ENCODE peak calls at places on chromosomes 7 and 10, in eight cellular contexts. One of them, this sample, is unnamed.

GRCh38 chr10:17989908-17990767 is 38.4 kb downstream of the SLC39A12 start:
- DNase-seq in HFFc6: peak
- DNase-seq in PC-9: peak
- DNase-seq in astrocyte of the spinal cord: peak
- DNase-seq in WTC11: no peak
- DNase-seq in GM10248: peak
- DNase-seq in suprapubic skin: no peak
- DNase-seq in neural crest cell: no peak
- DNase-seq in this sample: no peak

GRCh38 chr10:95728535-95728934 is 27.4 kb upstream of the ENTPD1 start:
- DNase-seq in HFFc6: no peak
- DNase-seq in PC-9: no peak
- DNase-seq in astrocyte of the spinal cord: peak
- DNase-seq in WTC11: no peak
- DNase-seq in GM10248: no peak
- DNase-seq in suprapubic skin: no peak
- DNase-seq in neural crest cell: no peak
- DNase-seq in this sample: no peak

GRCh38 chr7:67788689-67789088 is 792.1 kb downstream of the TYW1 start:
- DNase-seq in HFFc6: no peak
- DNase-seq in PC-9: no peak
- DNase-seq in astrocyte of the spinal cord: no peak
- DNase-seq in WTC11: peak
- DNase-seq in GM10248: no peak
- DNase-seq in suprapubic skin: no peak
- DNase-seq in neural crest cell: peak
- DNase-seq in this sample: no peak

GRCh38 chr10:100759331-100759730 is 13.9 kb downstream of the PAX2 start:
- DNase-seq in HFFc6: no peak
- DNase-seq in PC-9: no peak
- DNase-seq in astrocyte of the spinal cord: no peak
- DNase-seq in WTC11: no peak
- DNase-seq in GM10248: no peak
- DNase-seq in suprapubic skin: no peak
- DNase-seq in neural crest cell: no peak
- DNase-seq in this sample: no peak

GRCh38 chr7:88042157-88042556 is 108.1 kb downstream of the ADAM22 start:
- DNase-seq in HFFc6: no peak
- DNase-seq in PC-9: no peak
- DNase-seq in astrocyte of the spinal cord: no peak
- DNase-seq in WTC11: no peak
- DNase-seq in GM10248: peak
- DNase-seq in suprapubic skin: no peak
- DNase-seq in neural crest cell: no peak
- DNase-seq in this sample: no peak

GRCh38 chr10:29323387-29323786 is 34.5 kb downstream of the LYZL1 start:
- DNase-seq in HFFc6: no peak
- DNase-seq in PC-9: no peak
- DNase-seq in astrocyte of the spinal cord: no peak
- DNase-seq in WTC11: no peak
- DNase-seq in GM10248: no peak
- DNase-seq in suprapubic skin: no peak
- DNase-seq in neural crest cell: no peak
- DNase-seq in this sample: no peak

GRCh38 chr10:129779126-129779525 is 184.9 kb downstream of the EBF3 start:
- DNase-seq in HFFc6: no peak
- DNase-seq in PC-9: no peak
- DNase-seq in astrocyte of the spinal cord: no peak
- DNase-seq in WTC11: no peak
- DNase-seq in GM10248: no peak
- DNase-seq in suprapubic skin: peak
- DNase-seq in neural crest cell: no peak
- DNase-seq in this sample: no peak

GRCh38 chr10:110802090-110802489 is 69.6 kb upstream of the PDCD4 start:
- DNase-seq in HFFc6: peak
- DNase-seq in PC-9: no peak
- DNase-seq in astrocyte of the spinal cord: peak
- DNase-seq in WTC11: no peak
- DNase-seq in GM10248: no peak
- DNase-seq in suprapubic skin: no peak
- DNase-seq in neural crest cell: no peak
- DNase-seq in this sample: no peak

GRCh38 chr7:84175461-84175860 is 19.1 kb downstream of the SEMA3A start:
- DNase-seq in HFFc6: no peak
- DNase-seq in PC-9: no peak
- DNase-seq in astrocyte of the spinal cord: no peak
- DNase-seq in WTC11: no peak
- DNase-seq in GM10248: no peak
- DNase-seq in suprapubic skin: no peak
- DNase-seq in neural crest cell: no peak
- DNase-seq in this sample: no peak

GRCh38 chr7:40828686-40829085 is 693.9 kb downstream of the SUGCT start:
- DNase-seq in HFFc6: no peak
- DNase-seq in PC-9: no peak
- DNase-seq in astrocyte of the spinal cord: peak
- DNase-seq in WTC11: no peak
- DNase-seq in GM10248: no peak
- DNase-seq in suprapubic skin: no peak
- DNase-seq in neural crest cell: no peak
- DNase-seq in this sample: no peak

GRCh38 chr7:118372530-118372929 is 148.0 kb downstream of the ANKRD7 start:
- DNase-seq in HFFc6: no peak
- DNase-seq in PC-9: no peak
- DNase-seq in astrocyte of the spinal cord: peak
- DNase-seq in WTC11: no peak
- DNase-seq in GM10248: no peak
- DNase-seq in suprapubic skin: no peak
- DNase-seq in neural crest cell: no peak
- DNase-seq in this sample: no peak

GRCh38 chr7:92461027-92462003 is 14.0 kb downstream of the GATAD1 start:
- DNase-seq in HFFc6: peak
- DNase-seq in PC-9: no peak
- DNase-seq in astrocyte of the spinal cord: peak
- DNase-seq in WTC11: peak
- DNase-seq in GM10248: peak
- DNase-seq in suprapubic skin: no peak
- DNase-seq in neural crest cell: peak
- DNase-seq in this sample: no peak

GRCh38 chr10:114613237-114613979 is 44.7 kb downstream of the ABLIM1 start:
- DNase-seq in HFFc6: no peak
- DNase-seq in PC-9: peak
- DNase-seq in astrocyte of the spinal cord: no peak
- DNase-seq in WTC11: no peak
- DNase-seq in GM10248: no peak
- DNase-seq in suprapubic skin: no peak
- DNase-seq in neural crest cell: no peak
- DNase-seq in this sample: no peak

GRCh38 chr7:17532861-17533404 is 234.5 kb downstream of the AHR start:
- DNase-seq in HFFc6: peak
- DNase-seq in PC-9: peak
- DNase-seq in astrocyte of the spinal cord: peak
- DNase-seq in WTC11: no peak
- DNase-seq in GM10248: no peak
- DNase-seq in suprapubic skin: no peak
- DNase-seq in neural crest cell: no peak
- DNase-seq in this sample: peak

GRCh38 chr7:14835399-14835798 is 67.2 kb downstream of the DGKB start:
- DNase-seq in HFFc6: no peak
- DNase-seq in PC-9: no peak
- DNase-seq in astrocyte of the spinal cord: no peak
- DNase-seq in WTC11: no peak
- DNase-seq in GM10248: no peak
- DNase-seq in suprapubic skin: no peak
- DNase-seq in neural crest cell: no peak
- DNase-seq in this sample: no peak

GRCh38 chr7:94421711-94422110 is 27.0 kb downstream of the COL1A2 start:
- DNase-seq in HFFc6: no peak
- DNase-seq in PC-9: no peak
- DNase-seq in astrocyte of the spinal cord: peak
- DNase-seq in WTC11: no peak
- DNase-seq in GM10248: no peak
- DNase-seq in suprapubic skin: no peak
- DNase-seq in neural crest cell: no peak
- DNase-seq in this sample: no peak

GRCh38 chr10:34994565-34995142 is 95.5 kb downstream of the CUL2 start:
- DNase-seq in HFFc6: peak
- DNase-seq in PC-9: peak
- DNase-seq in astrocyte of the spinal cord: peak
- DNase-seq in WTC11: peak
- DNase-seq in GM10248: peak
- DNase-seq in suprapubic skin: no peak
- DNase-seq in neural crest cell: peak
- DNase-seq in this sample: no peak

GRCh38 chr7:122383934-122384333 is 79.4 kb upstream of the FEZF1 start:
- DNase-seq in HFFc6: no peak
- DNase-seq in PC-9: no peak
- DNase-seq in astrocyte of the spinal cord: no peak
- DNase-seq in WTC11: no peak
- DNase-seq in GM10248: no peak
- DNase-seq in suprapubic skin: no peak
- DNase-seq in neural crest cell: no peak
- DNase-seq in this sample: no peak

GRCh38 chr7:84044834-84045233 is 149.8 kb downstream of the SEMA3A start:
- DNase-seq in HFFc6: no peak
- DNase-seq in PC-9: no peak
- DNase-seq in astrocyte of the spinal cord: no peak
- DNase-seq in WTC11: no peak
- DNase-seq in GM10248: no peak
- DNase-seq in suprapubic skin: no peak
- DNase-seq in neural crest cell: no peak
- DNase-seq in this sample: no peak

GRCh38 chr7:127226685-127227374 is 25.9 kb downstream of the GRM8 start:
- DNase-seq in HFFc6: no peak
- DNase-seq in PC-9: no peak
- DNase-seq in astrocyte of the spinal cord: no peak
- DNase-seq in WTC11: peak
- DNase-seq in GM10248: no peak
- DNase-seq in suprapubic skin: no peak
- DNase-seq in neural crest cell: no peak
- DNase-seq in this sample: no peak
- TF ChIP-seq CTCF in HFFc6: no peak
- TF ChIP-seq CTCF in PC-9: no peak
- TF ChIP-seq CTCF in astrocyte of the spinal cord: no peak
- TF ChIP-seq CTCF in WTC11: no peak
- TF ChIP-seq CTCF in GM10248: no peak
- TF ChIP-seq CTCF in suprapubic skin: no peak
- TF ChIP-seq CTCF in neural crest cell: no peak
- TF ChIP-seq CTCF in this sample: no peak

GRCh38 chr7:11831383-11831726 is 643 bp downstream of the THSD7A start:
- DNase-seq in HFFc6: no peak
- DNase-seq in PC-9: no peak
- DNase-seq in astrocyte of the spinal cord: no peak
- DNase-seq in WTC11: no peak
- DNase-seq in GM10248: no peak
- DNase-seq in suprapubic skin: no peak
- DNase-seq in neural crest cell: no peak
- DNase-seq in this sample: no peak

GRCh38 chr7:11833431-11833830 is 1.4 kb upstream of the THSD7A start:
- DNase-seq in HFFc6: no peak
- DNase-seq in PC-9: no peak
- DNase-seq in astrocyte of the spinal cord: no peak
- DNase-seq in WTC11: no peak
- DNase-seq in GM10248: no peak
- DNase-seq in suprapubic skin: no peak
- DNase-seq in neural crest cell: no peak
- DNase-seq in this sample: no peak

GRCh38 chr7:11830582-11831382 is 1.2 kb downstream of the THSD7A start:
- DNase-seq in HFFc6: no peak
- DNase-seq in PC-9: no peak
- DNase-seq in astrocyte of the spinal cord: peak
- DNase-seq in WTC11: no peak
- DNase-seq in GM10248: no peak
- DNase-seq in suprapubic skin: no peak
- DNase-seq in neural crest cell: no peak
- DNase-seq in this sample: no peak

GRCh38 chr7:11831727-11832495 is at the start of gene THSD7A:
- DNase-seq in HFFc6: no peak
- DNase-seq in PC-9: no peak
- DNase-seq in astrocyte of the spinal cord: peak
- DNase-seq in WTC11: peak
- DNase-seq in GM10248: peak
- DNase-seq in suprapubic skin: peak
- DNase-seq in neural crest cell: peak
- DNase-seq in this sample: no peak

GRCh38 chr7:11835260-11835659 is 3.3 kb upstream of the THSD7A start:
- DNase-seq in HFFc6: no peak
- DNase-seq in PC-9: no peak
- DNase-seq in astrocyte of the spinal cord: peak
- DNase-seq in WTC11: no peak
- DNase-seq in GM10248: no peak
- DNase-seq in suprapubic skin: no peak
- DNase-seq in neural crest cell: no peak
- DNase-seq in this sample: no peak
- TF ChIP-seq CTCF in HFFc6: peak
- TF ChIP-seq CTCF in PC-9: peak
- TF ChIP-seq CTCF in astrocyte of the spinal cord: peak
- TF ChIP-seq CTCF in WTC11: no peak
- TF ChIP-seq CTCF in GM10248: no peak
- TF ChIP-seq CTCF in suprapubic skin: no peak
- TF ChIP-seq CTCF in neural crest cell: peak
- TF ChIP-seq CTCF in this sample: no peak

DNA sequence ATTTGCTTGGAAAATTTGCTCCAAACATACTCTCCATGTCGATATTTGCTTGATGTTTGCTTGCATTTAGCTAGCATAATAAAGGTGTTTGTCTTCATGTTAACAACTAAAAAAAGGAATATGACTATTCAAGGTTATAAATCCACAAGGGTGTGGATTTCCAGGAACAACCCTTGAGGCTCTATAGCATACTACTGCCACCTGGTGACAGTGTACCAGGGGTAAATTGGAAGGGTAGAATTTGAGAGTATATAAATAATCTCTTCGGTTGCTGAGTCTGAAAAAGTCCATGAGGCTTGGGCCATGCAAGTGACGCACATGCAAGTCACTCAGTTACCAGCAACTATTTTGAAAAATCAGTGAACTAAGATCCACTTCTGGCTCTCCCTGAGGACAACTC is 68.4 kb downstream of the SLIT1 start:
- DNase-seq in HFFc6: no peak
- DNase-seq in PC-9: no peak
- DNase-seq in astrocyte of the spinal cord: no peak
- DNase-seq in WTC11: no peak
- DNase-seq in GM10248: no peak
- DNase-seq in suprapubic skin: no peak
- DNase-seq in neural crest cell: no peak
- DNase-seq in this sample: no peak
- TF ChIP-seq CTCF in HFFc6: peak
- TF ChIP-seq CTCF in PC-9: peak
- TF ChIP-seq CTCF in astrocyte of the spinal cord: peak
- TF ChIP-seq CTCF in WTC11: no peak
- TF ChIP-seq CTCF in GM10248: no peak
- TF ChIP-seq CTCF in suprapubic skin: no peak
- TF ChIP-seq CTCF in neural crest cell: no peak
- TF ChIP-seq CTCF in this sample: no peak

DNA sequence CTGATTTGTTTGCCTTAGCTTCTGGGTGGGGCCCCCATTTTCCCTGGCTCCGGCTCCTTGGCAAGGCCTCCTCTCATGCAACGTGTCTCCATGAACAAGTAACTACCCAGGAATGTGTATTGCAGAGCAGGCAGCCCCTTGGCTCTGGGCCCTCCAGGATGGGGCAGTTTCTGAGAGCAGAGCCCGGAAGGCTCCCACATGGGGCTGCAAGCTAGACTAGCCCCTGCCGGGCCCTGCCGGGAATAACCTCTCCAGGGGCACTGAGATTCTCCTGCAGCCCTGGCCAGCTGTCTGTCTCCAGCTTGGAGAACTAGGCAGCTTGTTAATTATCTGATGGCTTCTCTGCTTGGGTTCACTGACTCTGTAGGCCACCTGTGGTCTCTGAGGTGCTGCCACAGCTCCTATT is 184.0 kb upstream of the INHBA start:
- DNase-seq in HFFc6: peak
- DNase-seq in PC-9: no peak
- DNase-seq in astrocyte of the spinal cord: peak
- DNase-seq in WTC11: no peak
- DNase-seq in GM10248: no peak
- DNase-seq in suprapubic skin: peak
- DNase-seq in neural crest cell: no peak
- DNase-seq in this sample: no peak
- TF ChIP-seq CTCF in HFFc6: peak
- TF ChIP-seq CTCF in PC-9: no peak
- TF ChIP-seq CTCF in astrocyte of the spinal cord: peak
- TF ChIP-seq CTCF in WTC11: no peak
- TF ChIP-seq CTCF in GM10248: no peak
- TF ChIP-seq CTCF in suprapubic skin: no peak
- TF ChIP-seq CTCF in neural crest cell: no peak
- TF ChIP-seq CTCF in this sample: no peak